ENCODE peak calls at places on chromosome 19, in five cellular contexts. W is fibroblast of the aortic adventitia, I is fibroblast of pulmonary artery, C is esophagus squamous epithelium, J is foreskin fibroblast. G is an unnamed sample.

GRCh38 chr19:2670217-2670616 is 32.3 kb downstream of the GNG7 start:
- DNase-seq in W (no peak), I (no peak), C (no peak), J (no peak), G (no peak)

GRCh38 chr19:29674374-29675119 is 9.3 kb downstream of the PLEKHF1 start:
- DNase-seq in W (no peak), I (no peak), C (no peak), J (no peak), G (no peak)

GRCh38 chr19:57249329-57249728 is 8.9 kb downstream of the ZNF805 start:
- DNase-seq in W (no peak), I (no peak), C (no peak), J (no peak), G (no peak)

GRCh38 chr19:14770944-14771839 is 7.2 kb downstream of the ADGRE2 start:
- DNase-seq in W (no peak), I (no peak), C (no peak), J (no peak), G (no peak)

GRCh38 chr19:33449799-33450198 is 71.8 kb downstream of the PEPD start:
- DNase-seq in W (no peak), I (no peak), C (no peak), J (no peak), G (no peak)

GRCh38 chr19:2391118-2391725 is 31.2 kb downstream of the TMPRSS9 start:
- DNase-seq in W (peak; percentile 82), I (peak; percentile 82), C (no peak), J (peak; percentile 40), G (peak; percentile 19)

GRCh38 chr19:33246729-33247440 is 21.2 kb upstream of the SLC7A10 start:
- DNase-seq in W (no peak), I (no peak), C (no peak), J (no peak), G (no peak)

GRCh38 chr19:45496349-45496953 is 396 bp downstream of the RTN2 start:
- DNase-seq in W (no peak), I (no peak), C (no peak), J (no peak), G (no peak)

GRCh38 chr19:43318796-43319314 is 34.6 kb upstream of the CD177 start:
- DNase-seq in W (no peak), I (no peak), C (no peak), J (no peak), G (no peak)

GRCh38 chr19:16073481-16073880 is 2.8 kb upstream of the TPM4 start:
- DNase-seq in W (no peak), I (no peak), C (no peak), J (no peak), G (no peak)

GRCh38 chr19:16073988-16074387 is 2.3 kb upstream of the TPM4 start:
- DNase-seq in W (peak; percentile 60), I (no peak), C (no peak), J (no peak), G (no peak)

GRCh38 chr19:16076154-16076957 is at the start of gene TPM4:
- DNase-seq in W (peak; percentile 96), I (peak; percentile 98), C (peak; percentile 43), J (peak; percentile 98), G (peak; percentile 79)

GRCh38 chr19:16075430-16076153 is 703 bp upstream of the TPM4 start:
- DNase-seq in W (no peak), I (no peak), C (no peak), J (no peak), G (no peak)

GRCh38 chr19:16074488-16075365 is 1.6 kb upstream of the TPM4 start:
- DNase-seq in W (no peak), I (no peak), C (no peak), J (no peak), G (no peak)
- H3K4me3 ChIP-seq in W (no peak overlapping the region), I (no peak overlapping the region), C (no peak overlapping the region), J (no peak overlapping the region), G (no peak overlapping the region)

GRCh38 chr19:36528194-36528920 is at the start of gene ZNF260:
- DNase-seq in W (peak; percentile 98), I (peak; percentile 99), C (peak; percentile 75), J (peak; percentile 96), G (peak; percentile 82)
- TF ChIP-seq CTCF in W (no peak), I (no peak), C (no peak), J (no peak), G (no peak)

GRCh38 chr19:5694167-5694951 is 4.3 kb downstream of the RPL36 start:
- DNase-seq in W (no peak), I (no peak), C (no peak), J (no peak), G (no peak)

GRCh38 chr19:5693195-5694166 is 3.4 kb downstream of the RPL36 start:
- DNase-seq in W (no peak), I (no peak), C (no peak), J (no peak), G (no peak)

GRCh38 chr19:5691205-5691929 is 1.3 kb downstream of the RPL36 start:
- DNase-seq in W (peak; percentile 78), I (peak; percentile 73), C (no peak), J (no peak), G (no peak)

GRCh38 chr19:5691930-5692784 is 2.1 kb downstream of the RPL36 start:
- DNase-seq in W (peak; percentile 27), I (no peak), C (no peak), J (no peak), G (no peak)

DNA sequence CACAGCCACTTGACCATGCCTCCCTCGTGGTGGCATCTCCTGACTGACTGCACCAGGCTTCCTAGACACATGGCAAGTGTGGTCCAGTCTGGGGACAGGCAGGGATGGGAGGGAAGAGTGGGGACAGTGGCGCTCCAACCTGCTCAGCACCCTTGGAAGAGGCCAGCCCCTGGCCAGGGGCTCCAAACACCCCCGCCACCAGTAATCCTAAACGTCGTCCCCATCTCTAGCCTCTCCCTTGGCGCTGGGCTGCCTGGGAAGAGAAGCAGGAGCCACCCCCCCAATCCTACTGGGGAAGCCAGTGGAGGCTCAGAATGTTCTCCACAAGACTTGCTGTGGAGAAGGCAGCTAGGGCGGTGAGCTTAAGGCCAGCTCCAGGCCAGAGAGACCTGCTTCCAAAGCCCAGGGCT is 2.7 kb downstream of the RPL36 start:
- DNase-seq in W (no peak), I (no peak), C (no peak), J (no peak), G (no peak)
- H3K4me3 ChIP-seq in W (no peak overlapping the region), I (no peak overlapping the region), C (no peak overlapping the region), J (no peak overlapping the region), G (no peak overlapping the region)

GRCh38 chr19:11880598-11880997 is 7.0 kb upstream of the ZNF69 start:
- DNase-seq in W (no peak), I (no peak), C (no peak), J (no peak), G (no peak)

GRCh38 chr19:11887247-11887617 is 350 bp upstream of the ZNF69 start:
- DNase-seq in W (no peak), I (no peak), C (no peak), J (no peak), G (no peak)

GRCh38 chr19:11881151-11881800 is 6.3 kb upstream of the ZNF69 start:
- DNase-seq in W (peak; percentile 65), I (peak; percentile 73), C (no peak), J (peak; percentile 34), G (no peak)
- TF ChIP-seq CTCF in W (peak; percentile 83), I (peak; percentile 83), C (peak; percentile 65), J (peak; percentile 78), G (peak; percentile 72)